ENCODE peak calls at places on chromosome 2, in five cellular contexts. U, X, F, Y and R are unnamed samples.

GRCh38 chr2:233142355-233142897 is 82.3 kb downstream of the INPP5D start:
- DNase-seq in U (no peak), X (no peak), F (no peak), Y (no peak), R (no peak)

GRCh38 chr2:194383404-194383803 is 1273.6 kb upstream of the SLC39A10 start:
- DNase-seq in U (no peak), X (no peak), F (no peak), Y (no peak), R (no peak)

GRCh38 chr2:160603771-160604510 is 110.3 kb upstream of the RBMS1 start:
- DNase-seq in U (no peak), X (no peak), F (no peak), Y (no peak), R (no peak)

GRCh38 chr2:100321181-100321880 is 970 bp downstream of the LONRF2 start:
- DNase-seq in U (peak; percentile 36), X (no peak), F (peak; percentile 58), Y (no peak), R (peak; percentile 44)

GRCh38 chr2:3461781-3462492 is 57.4 kb downstream of the ADI1 start:
- DNase-seq in U (peak; percentile 49), X (no peak), F (peak; percentile 80), Y (peak; percentile 57), R (peak; percentile 68)

GRCh38 chr2:56199492-56199891 is 15.7 kb downstream of the CCDC85A start:
- DNase-seq in U (peak; percentile 82), X (no peak), F (peak; percentile 72), Y (peak; percentile 6), R (peak; percentile 78)

GRCh38 chr2:10654069-10654468 is 35.7 kb downstream of the NOL10 start:
- DNase-seq in U (peak; percentile 55), X (peak; percentile 9), F (peak; percentile 12), Y (no peak), R (peak; percentile 44)

GRCh38 chr2:18356676-18357075 is 203.8 kb downstream of the RDH14 start:
- DNase-seq in U (peak; percentile 63), X (no peak), F (peak; percentile 19), Y (no peak), R (peak; percentile 56)